ENCODE peak calls at places on chromosomes 3 and 15, in seven cellular contexts. T is activated naive CD8-positive, alpha-beta T cell treated with anti-CD3 and anti-CD28 coated beads, Interleukin-2, amount 10 ng/mL, durations not matched to agents 7 days and 5 days; V is tibial artery; R is astrocyte; J is dermis blood vessel endothelial cell; C is activated T-helper 1 cell treated with Interleukin-2 at 50 U/mL for 16 hours; N is GM19239. A is an unnamed sample.

GRCh38 chr3:20450611-20451010 is 264.6 kb upstream of the SGO1 start:
- DNase-seq in T (no peak), V (no peak), R (no peak), J (no peak), C (no peak), N (no peak), A (no peak)

GRCh38 chr3:69914395-69914794 is 85.1 kb upstream of the SAMMSON start:
- DNase-seq in T (no peak), V (no peak), R (peak; percentile 7), J (no peak), C (no peak), N (no peak), A (no peak)

GRCh38 chr15:33131880-33132279 is 62.6 kb downstream of the FMN1 start:
- DNase-seq in T (no peak), V (no peak), R (peak; percentile 54), J (no peak), C (no peak), N (no peak), A (no peak)

GRCh38 chr3:140629351-140630137 is 48.3 kb upstream of the TRIM42 start:
- DNase-seq in T (no peak), V (no peak), R (peak; percentile 99), J (peak; percentile 45), C (no peak), N (no peak), A (no peak)

GRCh38 chr3:49805884-49806701 is 3.0 kb downstream of the INKA1 start:
- DNase-seq in T (peak; percentile 55), V (no peak), R (no peak), J (peak; percentile 95), C (no peak), N (no peak), A (no peak)

GRCh38 chr3:129278970-129279906 is 568 bp downstream of the HMCES start:
- DNase-seq in T (peak; percentile 70), V (peak; percentile 72), R (peak; percentile 75), J (peak; percentile 80), C (peak; percentile 10), N (no peak), A (peak; percentile 45)

GRCh38 chr15:64452988-64453688 is 7.2 kb upstream of the ZNF609 start:
- DNase-seq in T (no peak), V (no peak), R (peak; percentile 18), J (peak; percentile 35), C (no peak), N (no peak), A (peak; percentile 73)

GRCh38 chr15:101149864-101150722 is 101.8 kb downstream of the CHSY1 start:
- DNase-seq in T (no peak), V (peak; percentile 51), R (no peak), J (no peak), C (no peak), N (no peak), A (no peak)

GRCh38 chr15:67187351-67187854 is 67.1 kb downstream of the AAGAB start:
- DNase-seq in T (no peak), V (peak; percentile 62), R (no peak), J (no peak), C (no peak), N (no peak), A (peak; percentile 13)

GRCh38 chr3:192933779-192934456 is 16.3 kb upstream of the MB21D2 start:
- DNase-seq in T (no peak), V (no peak), R (no peak), J (no peak), C (no peak), N (no peak), A (no peak)

GRCh38 chr3:156605686-156606605 is 51.0 kb upstream of the SSR3 start:
- DNase-seq in T (no peak), V (peak; percentile 72), R (peak; percentile 91), J (peak; percentile 36), C (no peak), N (no peak), A (no peak)

GRCh38 chr3:47871389-47871788 is 68.5 kb downstream of the DHX30 start:
- DNase-seq in T (no peak), V (no peak), R (no peak), J (no peak), C (no peak), N (no peak), A (no peak)

GRCh38 chr3:23874359-23875120 is 42.2 kb downstream of the NKIRAS1 start:
- DNase-seq in T (no peak), V (no peak), R (peak; percentile 88), J (no peak), C (no peak), N (no peak), A (no peak)

GRCh38 chr15:60115579-60116415 is 111.7 kb downstream of the FOXB1 start:
- DNase-seq in T (no peak), V (no peak), R (peak; percentile 71), J (no peak), C (no peak), N (no peak), A (no peak)

GRCh38 chr3:69012836-69013255 is 638 bp downstream of the EOGT start:
- DNase-seq in T (no peak), V (peak; percentile 86), R (peak; percentile 29), J (peak; percentile 79), C (no peak), N (peak; percentile 32), A (no peak)

GRCh38 chr15:66704019-66704782 is 2.2 kb downstream of the SMAD6 start:
- DNase-seq in T (no peak), V (no peak), R (no peak), J (peak; percentile 25), C (no peak), N (no peak), A (no peak)

GRCh38 chr3:23221136-23221535 is 18.0 kb downstream of the UBE2E2 start:
- DNase-seq in T (no peak), V (no peak), R (no peak), J (no peak), C (no peak), N (no peak), A (no peak)

GRCh38 chr3:156535162-156535627 is 19.7 kb downstream of the SSR3 start:
- DNase-seq in T (no peak), V (peak; percentile 80), R (peak; percentile 99), J (peak; percentile 98), C (no peak), N (no peak), A (no peak)

GRCh38 chr3:138034918-138035317 is 25.0 kb downstream of the CLDN18 start:
- DNase-seq in T (no peak), V (no peak), R (no peak), J (no peak), C (no peak), N (no peak), A (no peak)

GRCh38 chr15:74332011-74332410 is 35.4 kb downstream of the CYP11A1 start:
- DNase-seq in T (no peak), V (no peak), R (no peak), J (no peak), C (no peak), N (no peak), A (no peak)

GRCh38 chr15:99450896-99451358 is 114.9 kb upstream of the MEF2A start:
- DNase-seq in T (peak; percentile 69), V (peak; percentile 78), R (peak; percentile 78), J (peak; percentile 88), C (peak; percentile 27), N (no peak), A (peak; percentile 9)

GRCh38 chr15:51830279-51830806 is 890 bp downstream of the TMOD3 start:
- DNase-seq in T (no peak), V (no peak), R (no peak), J (peak; percentile 65), C (no peak), N (no peak), A (no peak)

GRCh38 chr3:118587037-118587741 is 447.5 kb downstream of the IGSF11 start:
- DNase-seq in T (no peak), V (no peak), R (no peak), J (no peak), C (no peak), N (no peak), A (no peak)

GRCh38 chr15:25691544-25692430 is 171.3 kb downstream of the ATP10A start:
- DNase-seq in T (no peak), V (peak; percentile 63), R (no peak), J (no peak), C (no peak), N (no peak), A (no peak)

GRCh38 chr3:130712718-130713423 is 33.8 kb downstream of the PIK3R4 start:
- DNase-seq in T (no peak), V (no peak), R (no peak), J (no peak), C (no peak), N (no peak), A (no peak)

GRCh38 chr3:138042043-138042442 is 32.1 kb downstream of the CLDN18 start:
- DNase-seq in T (no peak), V (no peak), R (peak; percentile 76), J (no peak), C (no peak), N (no peak), A (no peak)

GRCh38 chr3:99246010-99246654 is 344.6 kb upstream of the DCBLD2 start:
- DNase-seq in T (no peak), V (no peak), R (peak; percentile 50), J (peak; percentile 6), C (no peak), N (no peak), A (no peak)

GRCh38 chr15:67117356-67117755 is 52.0 kb downstream of the SMAD3 start:
- DNase-seq in T (peak; percentile 10), V (no peak), R (peak; percentile 64), J (no peak), C (no peak), N (no peak), A (no peak)

GRCh38 chr3:147398841-147399534 is 7.4 kb downstream of the ZIC4 start:
- DNase-seq in T (no peak), V (no peak), R (no peak), J (no peak), C (no peak), N (no peak), A (peak; percentile 9)

GRCh38 chr3:197896421-197896820 is 53.6 kb upstream of the RPL35A start:
- DNase-seq in T (no peak), V (no peak), R (no peak), J (no peak), C (no peak), N (no peak), A (no peak)

GRCh38 chr3:71006810-71007785 is 576.4 kb downstream of the FOXP1 start:
- DNase-seq in T (no peak), V (no peak), R (peak; percentile 33), J (peak; percentile 58), C (no peak), N (no peak), A (no peak)

GRCh38 chr15:73052679-73053397 is 575 bp downstream of the NEO1 start:
- DNase-seq in T (peak; percentile 44), V (peak; percentile 66), R (peak; percentile 15), J (peak; percentile 7), C (peak; percentile 5), N (peak; percentile 15), A (peak; percentile 90)

GRCh38 chr3:153162513-153163348 is 705 bp downstream of the RAP2B start:
- DNase-seq in T (peak; percentile 68), V (peak; percentile 73), R (peak; percentile 26), J (peak; percentile 61), C (peak; percentile 16), N (no peak), A (peak; percentile 64)

GRCh38 chr3:36792342-36792741 is 28.0 kb upstream of the DCLK3 start:
- DNase-seq in T (no peak), V (no peak), R (peak; percentile 6), J (peak; percentile 60), C (no peak), N (peak; percentile 12), A (peak; percentile 54)

GRCh38 chr3:53186726-53187125 is 25.7 kb downstream of the PRKCD start:
- DNase-seq in T (no peak), V (no peak), R (no peak), J (no peak), C (no peak), N (no peak), A (no peak)

GRCh38 chr15:65827065-65827464 is 35.0 kb upstream of the DENND4A start:
- DNase-seq in T (no peak), V (no peak), R (no peak), J (no peak), C (no peak), N (no peak), A (no peak)

GRCh38 chr3:14209596-14210280 is 31.1 kb downstream of the LSM3 start:
- DNase-seq in T (no peak), V (no peak), R (no peak), J (no peak), C (no peak), N (no peak), A (no peak)

GRCh38 chr3:171977860-171978259 is 61.5 kb upstream of the FNDC3B start:
- DNase-seq in T (no peak), V (no peak), R (no peak), J (no peak), C (no peak), N (no peak), A (no peak)